ENCODE peak calls at places on chromosomes 3 and 15, in six cellular contexts. One of them, this sample, is unnamed.

GRCh38 chr3:178444416-178444815 is 91.8 kb upstream of the KCNMB2 start:
- DNase-seq in A549: no peak
- DNase-seq in fibroblast of mammary gland: no peak
- DNase-seq in cardiac fibroblast: no peak
- DNase-seq in WTC11: no peak
- DNase-seq in sigmoid colon: no peak
- DNase-seq in this sample: no peak

GRCh38 chr3:37338500-37338899 is 164.1 kb upstream of the LRRFIP2 start:
- DNase-seq in A549: no peak
- DNase-seq in sigmoid colon: no peak
- DNase-seq in cardiac fibroblast: peak
- DNase-seq in WTC11: no peak
- DNase-seq in fibroblast of mammary gland: no peak
- DNase-seq in this sample: no peak

GRCh38 chr15:43329222-43329959 is 982 bp downstream of the LCMT2 start:
- DNase-seq in cardiac fibroblast: peak
- DNase-seq in sigmoid colon: peak
- DNase-seq in A549: no peak
- DNase-seq in fibroblast of mammary gland: peak
- DNase-seq in WTC11: peak
- DNase-seq in this sample: no peak

GRCh38 chr3:49530231-49530630 is 24.0 kb upstream of the BSN start:
- DNase-seq in sigmoid colon: no peak
- DNase-seq in fibroblast of mammary gland: no peak
- DNase-seq in WTC11: no peak
- DNase-seq in cardiac fibroblast: no peak
- DNase-seq in A549: no peak
- DNase-seq in this sample: no peak

GRCh38 chr15:44676676-44677075 is 13.2 kb upstream of the SPG11 start:
- DNase-seq in cardiac fibroblast: no peak
- DNase-seq in fibroblast of mammary gland: no peak
- DNase-seq in WTC11: no peak
- DNase-seq in A549: no peak
- DNase-seq in sigmoid colon: no peak
- DNase-seq in this sample: no peak

GRCh38 chr3:37024820-37025405 is 31.6 kb downstream of the MLH1 start:
- DNase-seq in WTC11: no peak
- DNase-seq in sigmoid colon: no peak
- DNase-seq in fibroblast of mammary gland: no peak
- DNase-seq in cardiac fibroblast: no peak
- DNase-seq in A549: peak
- DNase-seq in this sample: no peak

GRCh38 chr15:98276018-98276417 is 315.5 kb downstream of the ARRDC4 start:
- DNase-seq in sigmoid colon: no peak
- DNase-seq in cardiac fibroblast: no peak
- DNase-seq in A549: no peak
- DNase-seq in fibroblast of mammary gland: no peak
- DNase-seq in WTC11: no peak
- DNase-seq in this sample: no peak

GRCh38 chr15:75695206-75695605 is 17.4 kb downstream of the CSPG4 start:
- DNase-seq in WTC11: no peak
- DNase-seq in cardiac fibroblast: no peak
- DNase-seq in sigmoid colon: no peak
- DNase-seq in A549: no peak
- DNase-seq in fibroblast of mammary gland: no peak
- DNase-seq in this sample: no peak

GRCh38 chr15:90647326-90647725 is 69.8 kb upstream of the BLM start:
- DNase-seq in sigmoid colon: peak
- DNase-seq in fibroblast of mammary gland: no peak
- DNase-seq in WTC11: no peak
- DNase-seq in cardiac fibroblast: no peak
- DNase-seq in A549: peak
- DNase-seq in this sample: no peak

GRCh38 chr3:170483485-170484262 is 65.0 kb downstream of the CLDN11 start:
- DNase-seq in WTC11: peak
- DNase-seq in cardiac fibroblast: peak
- DNase-seq in A549: no peak
- DNase-seq in fibroblast of mammary gland: peak
- DNase-seq in sigmoid colon: no peak
- DNase-seq in this sample: no peak

GRCh38 chr15:65862682-65863081 is 6.6 kb upstream of the RAB11A start:
- DNase-seq in cardiac fibroblast: peak
- DNase-seq in fibroblast of mammary gland: peak
- DNase-seq in WTC11: peak
- DNase-seq in A549: peak
- DNase-seq in sigmoid colon: no peak
- DNase-seq in this sample: no peak

GRCh38 chr3:193545304-193545703 is 9.4 kb downstream of the ATP13A4 start:
- DNase-seq in fibroblast of mammary gland: no peak
- DNase-seq in A549: no peak
- DNase-seq in sigmoid colon: no peak
- DNase-seq in cardiac fibroblast: no peak
- DNase-seq in WTC11: no peak
- DNase-seq in this sample: no peak

GRCh38 chr3:106332884-106333283 is 464.1 kb upstream of the CBLB start:
- DNase-seq in sigmoid colon: no peak
- DNase-seq in A549: peak
- DNase-seq in cardiac fibroblast: peak
- DNase-seq in fibroblast of mammary gland: peak
- DNase-seq in WTC11: no peak
- DNase-seq in this sample: no peak

GRCh38 chr3:52072020-52072419 is 15.6 kb upstream of the DUSP7 start:
- DNase-seq in A549: no peak
- DNase-seq in cardiac fibroblast: no peak
- DNase-seq in sigmoid colon: no peak
- DNase-seq in WTC11: no peak
- DNase-seq in fibroblast of mammary gland: no peak
- DNase-seq in this sample: no peak

GRCh38 chr3:112799946-112800345 is 46.7 kb downstream of the CD200R1L start:
- DNase-seq in A549: no peak
- DNase-seq in fibroblast of mammary gland: no peak
- DNase-seq in cardiac fibroblast: peak
- DNase-seq in WTC11: no peak
- DNase-seq in sigmoid colon: no peak
- DNase-seq in this sample: no peak

GRCh38 chr15:29692527-29692926 is 129.7 kb downstream of the TJP1 start:
- DNase-seq in cardiac fibroblast: peak
- DNase-seq in fibroblast of mammary gland: no peak
- DNase-seq in A549: peak
- DNase-seq in sigmoid colon: no peak
- DNase-seq in WTC11: no peak
- DNase-seq in this sample: no peak

GRCh38 chr3:114706591-114707224 is 412.9 kb downstream of the TIGIT start:
- DNase-seq in A549: peak
- DNase-seq in cardiac fibroblast: peak
- DNase-seq in sigmoid colon: no peak
- DNase-seq in WTC11: no peak
- DNase-seq in fibroblast of mammary gland: peak
- DNase-seq in this sample: no peak

GRCh38 chr15:43541785-43542184 is 24.4 kb downstream of the MAP1A start:
- DNase-seq in cardiac fibroblast: peak
- DNase-seq in sigmoid colon: no peak
- DNase-seq in A549: no peak
- DNase-seq in WTC11: no peak
- DNase-seq in fibroblast of mammary gland: peak
- DNase-seq in this sample: no peak

GRCh38 chr3:193851941-193852674 is 259.1 kb downstream of the OPA1 start:
- DNase-seq in sigmoid colon: no peak
- DNase-seq in A549: no peak
- DNase-seq in WTC11: peak
- DNase-seq in cardiac fibroblast: peak
- DNase-seq in fibroblast of mammary gland: no peak
- DNase-seq in this sample: no peak

GRCh38 chr3:112531358-112531781 is 30.4 kb downstream of the ATG3 start:
- DNase-seq in fibroblast of mammary gland: peak
- DNase-seq in WTC11: no peak
- DNase-seq in cardiac fibroblast: peak
- DNase-seq in sigmoid colon: no peak
- DNase-seq in A549: peak
- DNase-seq in this sample: no peak

GRCh38 chr3:195583831-195584542 is at the start of gene APOD:
- DNase-seq in sigmoid colon: peak
- DNase-seq in cardiac fibroblast: peak
- DNase-seq in fibroblast of mammary gland: peak
- DNase-seq in WTC11: no peak
- DNase-seq in A549: peak
- DNase-seq in this sample: no peak

GRCh38 chr3:188061133-188061532 is 92.8 kb upstream of the LPP start:
- DNase-seq in cardiac fibroblast: peak
- DNase-seq in WTC11: no peak
- DNase-seq in A549: peak
- DNase-seq in sigmoid colon: no peak
- DNase-seq in fibroblast of mammary gland: peak
- DNase-seq in this sample: peak
- TF ChIP-seq CTCF in cardiac fibroblast: no peak
- TF ChIP-seq CTCF in WTC11: no peak
- TF ChIP-seq CTCF in A549: no peak
- TF ChIP-seq CTCF in sigmoid colon: no peak
- TF ChIP-seq CTCF in fibroblast of mammary gland: no peak
- TF ChIP-seq CTCF in this sample: no peak

DNA sequence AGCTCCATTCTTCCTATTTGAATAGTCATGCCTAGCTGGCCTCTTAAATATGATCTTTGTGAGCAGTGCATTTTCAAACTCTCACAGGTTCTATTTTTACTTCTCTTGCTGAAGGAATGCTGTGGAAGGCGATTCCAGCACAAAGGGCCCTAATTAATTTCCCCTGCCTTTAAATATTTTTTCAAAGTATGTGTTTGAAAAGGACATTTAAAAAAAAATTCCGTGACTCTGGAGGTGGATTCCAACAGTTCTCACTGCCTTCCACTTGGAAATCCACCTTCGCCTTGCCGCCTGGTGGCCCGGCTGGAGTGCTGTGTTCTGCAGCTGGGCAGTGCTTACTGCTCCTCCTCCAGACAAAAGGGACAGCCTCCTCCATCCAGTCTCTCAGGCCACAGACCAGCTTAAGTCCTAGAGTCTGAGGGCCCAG is 61.5 kb upstream of the CORO2B start:
- DNase-seq in WTC11: peak
- DNase-seq in cardiac fibroblast: no peak
- DNase-seq in fibroblast of mammary gland: no peak
- DNase-seq in A549: peak
- DNase-seq in sigmoid colon: no peak
- DNase-seq in this sample: no peak
- TF ChIP-seq CTCF in WTC11: no peak
- TF ChIP-seq CTCF in cardiac fibroblast: peak
- TF ChIP-seq CTCF in fibroblast of mammary gland: no peak
- TF ChIP-seq CTCF in A549: no peak
- TF ChIP-seq CTCF in sigmoid colon: no peak
- TF ChIP-seq CTCF in this sample: no peak

GRCh38 chr3:128844502-128844901 is 34.9 kb upstream of the ACAD9 start:
- DNase-seq in fibroblast of mammary gland: no peak
- DNase-seq in sigmoid colon: no peak
- DNase-seq in A549: no peak
- DNase-seq in WTC11: no peak
- DNase-seq in cardiac fibroblast: no peak
- DNase-seq in this sample: no peak

GRCh38 chr3:128846501-128846900 is 32.9 kb upstream of the ACAD9 start:
- DNase-seq in cardiac fibroblast: no peak
- DNase-seq in fibroblast of mammary gland: no peak
- DNase-seq in WTC11: no peak
- DNase-seq in sigmoid colon: no peak
- DNase-seq in A549: no peak
- DNase-seq in this sample: no peak

GRCh38 chr3:128845695-128846491 is 33.5 kb upstream of the ACAD9 start:
- DNase-seq in cardiac fibroblast: peak
- DNase-seq in A549: peak
- DNase-seq in WTC11: peak
- DNase-seq in sigmoid colon: peak
- DNase-seq in fibroblast of mammary gland: peak
- DNase-seq in this sample: no peak

GRCh38 chr3:128847631-128848370 is 31.6 kb upstream of the ACAD9 start:
- DNase-seq in WTC11: no peak
- DNase-seq in sigmoid colon: no peak
- DNase-seq in cardiac fibroblast: no peak
- DNase-seq in A549: no peak
- DNase-seq in fibroblast of mammary gland: no peak
- DNase-seq in this sample: no peak

GRCh38 chr3:128845119-128845518 is 34.3 kb upstream of the ACAD9 start:
- DNase-seq in cardiac fibroblast: no peak
- DNase-seq in WTC11: peak
- DNase-seq in fibroblast of mammary gland: no peak
- DNase-seq in A549: no peak
- DNase-seq in sigmoid colon: no peak
- DNase-seq in this sample: no peak
- TF ChIP-seq CTCF in cardiac fibroblast: no peak
- TF ChIP-seq CTCF in WTC11: no peak
- TF ChIP-seq CTCF in fibroblast of mammary gland: no peak
- TF ChIP-seq CTCF in A549: no peak
- TF ChIP-seq CTCF in sigmoid colon: no peak
- TF ChIP-seq CTCF in this sample: no peak

GRCh38 chr15:94582368-94582767 is 351.0 kb downstream of the MCTP2 start:
- DNase-seq in fibroblast of mammary gland: no peak
- DNase-seq in A549: peak
- DNase-seq in sigmoid colon: peak
- DNase-seq in WTC11: peak
- DNase-seq in cardiac fibroblast: no peak
- DNase-seq in this sample: no peak
- TF ChIP-seq CTCF in fibroblast of mammary gland: no peak
- TF ChIP-seq CTCF in A549: no peak
- TF ChIP-seq CTCF in sigmoid colon: no peak
- TF ChIP-seq CTCF in WTC11: no peak
- TF ChIP-seq CTCF in cardiac fibroblast: no peak
- TF ChIP-seq CTCF in this sample: peak

GRCh38 chr15:101320501-101321052 is 25.5 kb upstream of the SNRPA1 start:
- DNase-seq in A549: no peak
- DNase-seq in WTC11: peak
- DNase-seq in sigmoid colon: peak
- DNase-seq in cardiac fibroblast: peak
- DNase-seq in fibroblast of mammary gland: peak
- DNase-seq in this sample: no peak
- TF ChIP-seq CTCF in A549: no peak
- TF ChIP-seq CTCF in WTC11: peak
- TF ChIP-seq CTCF in sigmoid colon: no peak
- TF ChIP-seq CTCF in cardiac fibroblast: peak
- TF ChIP-seq CTCF in fibroblast of mammary gland: no peak
- TF ChIP-seq CTCF in this sample: no peak

GRCh38 chr15:58077427-58077826 is 11.9 kb upstream of the ALDH1A2 start:
- DNase-seq in WTC11: no peak
- DNase-seq in A549: no peak
- DNase-seq in cardiac fibroblast: peak
- DNase-seq in fibroblast of mammary gland: peak
- DNase-seq in sigmoid colon: no peak
- DNase-seq in this sample: no peak
- TF ChIP-seq CTCF in WTC11: no peak
- TF ChIP-seq CTCF in A549: peak
- TF ChIP-seq CTCF in cardiac fibroblast: peak
- TF ChIP-seq CTCF in fibroblast of mammary gland: peak
- TF ChIP-seq CTCF in sigmoid colon: no peak
- TF ChIP-seq CTCF in this sample: peak

GRCh38 chr15:92954578-92954977 is 54.5 kb downstream of the CHD2 start:
- DNase-seq in sigmoid colon: no peak
- DNase-seq in A549: peak
- DNase-seq in fibroblast of mammary gland: peak
- DNase-seq in cardiac fibroblast: peak
- DNase-seq in WTC11: no peak
- DNase-seq in this sample: no peak
- TF ChIP-seq CTCF in sigmoid colon: peak
- TF ChIP-seq CTCF in A549: peak
- TF ChIP-seq CTCF in fibroblast of mammary gland: peak
- TF ChIP-seq CTCF in cardiac fibroblast: peak
- TF ChIP-seq CTCF in WTC11: peak
- TF ChIP-seq CTCF in this sample: peak